ENCODE peak calls at places on chromosomes 2 and 18, in seven cellular contexts. P is nucleus accumbens; C is stimulated activated CD4-positive, alpha-beta T cell treated with anti-CD3 and anti-CD28 coated beads, Interleukin-15, amount 100 ng/mL, for 1 hour; Z is caudate nucleus; V is uterus; Y is Right ventricle myocardium superior; I is MV-4-11. H is an unnamed sample.

GRCh38 chr2:241443486-241444223 is 64.7 kb downstream of the STK25 start:
- DNase-seq in C (peak; percentile 74), I (peak; percentile 91), P (no peak), Y (peak; percentile 60), V (no peak), Z (no peak), H (peak; percentile 95)

GRCh38 chr2:57105694-57106093 is 921.9 kb downstream of the CCDC85A start:
- DNase-seq in P (no peak), I (no peak), V (no peak), Z (no peak), C (no peak), Y (no peak), H (no peak)

GRCh38 chr2:125386074-125386473 is 1269.9 kb upstream of the GYPC start:
- DNase-seq in V (no peak), C (no peak), P (no peak), I (no peak), Z (no peak), Y (no peak), H (no peak)

GRCh38 chr2:240878341-240878936 is 9.8 kb downstream of the AGXT start:
- DNase-seq in C (no peak), P (no peak), Y (no peak), Z (no peak), I (no peak), V (no peak), H (no peak)

GRCh38 chr2:40754912-40755311 is 303.0 kb upstream of the SLC8A1 start:
- DNase-seq in C (no peak), Y (no peak), I (no peak), Z (no peak), V (no peak), P (no peak), H (no peak)

GRCh38 chr2:101524811-101525430 is 50.0 kb upstream of the RFX8 start:
- DNase-seq in V (no peak), I (peak; percentile 90), P (no peak), C (no peak), Y (peak; percentile 63), Z (no peak), H (no peak)

GRCh38 chr2:36952748-36953197 is 13.6 kb downstream of the STRN start:
- DNase-seq in Y (no peak), Z (no peak), C (no peak), I (no peak), P (no peak), V (no peak), H (no peak)

GRCh38 chr2:70939001-70939846 is 3.5 kb downstream of the ATP6V1B1 start:
- DNase-seq in Z (no peak), C (no peak), I (no peak), P (no peak), V (no peak), Y (no peak), H (no peak)

GRCh38 chr2:99728166-99728565 is 238.3 kb upstream of the REV1 start:
- DNase-seq in Z (no peak), P (no peak), Y (no peak), I (no peak), V (no peak), C (no peak), H (no peak)

GRCh38 chr2:20632446-20632990 is 18.4 kb downstream of the HS1BP3 start:
- DNase-seq in I (no peak), C (no peak), Y (peak; percentile 27), P (no peak), Z (no peak), V (no peak), H (no peak)

GRCh38 chr18:36372902-36373301 is 75.4 kb downstream of the FHOD3 start:
- DNase-seq in Z (no peak), C (no peak), Y (no peak), I (peak; percentile 86), P (no peak), V (no peak), H (peak; percentile 10)

GRCh38 chr18:65146615-65147014 is 604.2 kb upstream of the CDH7 start:
- DNase-seq in V (no peak), Y (no peak), P (no peak), C (no peak), Z (no peak), I (no peak), H (no peak)

GRCh38 chr2:152481881-152482280 is 146.9 kb downstream of the FMNL2 start:
- DNase-seq in Z (no peak), P (no peak), C (no peak), I (no peak), V (no peak), Y (no peak), H (no peak)

GRCh38 chr18:39675358-39675757 is 2109.8 kb upstream of the CELF4 start:
- DNase-seq in P (no peak), I (peak; percentile 43), Y (no peak), V (no peak), C (no peak), Z (no peak), H (no peak)